ENCODE peak calls at places on chromosomes 5 and 9, in ten cellular contexts. S is coronary artery; A is HTR-8/SVneo; Z is heart right ventricle; P is astrocyte of the hippocampus; E is LoVo; L is OCI-LY7; G is CD8-positive, alpha-beta memory T cell; D is NCI-H774; I is COR-L47. M is an unnamed sample.

GRCh38 chr9:16727452-16728127 is 142.9 kb downstream of the BNC2 start:
- DNase-seq in S (no peak), A (no peak), Z (no peak), P (peak), E (no peak), L (no peak), G (no peak), D (no peak), I (no peak), M (no peak)

GRCh38 chr5:1522601-1523479 is 920 bp downstream of the LPCAT1 start:
- DNase-seq in S (peak), A (no peak), Z (no peak), P (peak), E (no peak), L (peak), G (no peak), D (no peak), I (no peak), M (peak)

GRCh38 chr9:96009690-96010477 is 134.4 kb downstream of the ERCC6L2 start:
- DNase-seq in S (no peak), A (no peak), Z (no peak), P (no peak), E (no peak), L (no peak), G (peak), D (no peak), I (no peak), M (peak)

GRCh38 chr5:145854651-145855258 is 18.1 kb downstream of the GRXCR2 start:
- DNase-seq in S (no peak), A (peak), Z (no peak), P (peak), E (peak), L (no peak), G (no peak), D (no peak), I (no peak), M (no peak)

GRCh38 chr5:176692835-176693476 is 45.7 kb downstream of the TSPAN17 start:
- DNase-seq in S (no peak), A (no peak), Z (no peak), P (no peak), E (peak), L (no peak), G (no peak), D (no peak), I (peak), M (no peak)

GRCh38 chr5:138643040-138643791 is 68.0 kb upstream of the HSPA9 start:
- DNase-seq in S (no peak), A (no peak), Z (no peak), P (no peak), E (no peak), L (no peak), G (no peak), D (no peak), I (no peak), M (no peak)

GRCh38 chr5:180208435-180209081 is 453 bp downstream of the RASGEF1C start:
- DNase-seq in S (no peak), A (peak), Z (no peak), P (peak), E (peak), L (no peak), G (no peak), D (no peak), I (peak), M (no peak)

GRCh38 chr9:17810728-17811634 is 232.1 kb downstream of the SH3GL2 start:
- DNase-seq in S (no peak), A (peak), Z (no peak), P (peak), E (peak), L (peak), G (no peak), D (peak), I (peak), M (peak)

GRCh38 chr9:77802512-77803293 is 154.6 kb upstream of the GNA14 start:
- DNase-seq in S (no peak), A (no peak), Z (no peak), P (no peak), E (no peak), L (no peak), G (no peak), D (peak), I (peak), M (no peak)

GRCh38 chr9:133729646-133730281 is 8.4 kb downstream of the SARDH start:
- DNase-seq in S (peak), A (no peak), Z (no peak), P (no peak), E (no peak), L (no peak), G (no peak), D (no peak), I (no peak), M (no peak)

GRCh38 chr5:68222310-68222709 is 6.8 kb downstream of the PIK3R1 start:
- DNase-seq in S (no peak), A (no peak), Z (no peak), P (no peak), E (no peak), L (no peak), G (no peak), D (no peak), I (no peak), M (no peak)

GRCh38 chr5:132259061-132259851 is 1.8 kb downstream of the PDLIM4 start:
- DNase-seq in S (peak), A (no peak), Z (peak), P (peak), E (no peak), L (no peak), G (no peak), D (no peak), I (no peak), M (no peak)

GRCh38 chr9:134571946-134572914 is 69.4 kb upstream of the COL5A1 start:
- DNase-seq in S (peak), A (no peak), Z (no peak), P (no peak), E (no peak), L (no peak), G (no peak), D (no peak), I (no peak), M (no peak)

GRCh38 chr9:123517512-123517911 is 161.5 kb downstream of the CRB2 start:
- DNase-seq in S (no peak), A (no peak), Z (no peak), P (no peak), E (no peak), L (no peak), G (no peak), D (no peak), I (no peak), M (no peak)

GRCh38 chr5:107418071-107418470 is 252.7 kb downstream of the EFNA5 start:
- DNase-seq in S (no peak), A (no peak), Z (no peak), P (no peak), E (no peak), L (no peak), G (no peak), D (no peak), I (no peak), M (no peak)

GRCh38 chr5:137635521-137635921 is 100.4 kb downstream of the KLHL3 start:
- DNase-seq in S (no peak), A (no peak), Z (no peak), P (no peak), E (no peak), L (no peak), G (no peak), D (no peak), I (no peak), M (no peak)

GRCh38 chr5:78362220-78362619 is 1.8 kb downstream of the SCAMP1 start:
- DNase-seq in S (no peak), A (no peak), Z (no peak), P (peak), E (no peak), L (no peak), G (no peak), D (peak), I (no peak), M (no peak)

GRCh38 chr9:128361296-128361980 is 9.7 kb upstream of the URM1 start:
- DNase-seq in S (no peak), A (no peak), Z (no peak), P (no peak), E (no peak), L (no peak), G (no peak), D (no peak), I (peak), M (no peak)

GRCh38 chr5:172159016-172159415 is 29.0 kb downstream of the STK10 start:
- DNase-seq in S (no peak), A (no peak), Z (no peak), P (no peak), E (no peak), L (peak), G (no peak), D (no peak), I (no peak), M (no peak)

GRCh38 chr5:157836121-157836753 is 22.7 kb downstream of the CLINT1 start:
- DNase-seq in S (no peak), A (no peak), Z (no peak), P (no peak), E (no peak), L (no peak), G (no peak), D (no peak), I (no peak), M (no peak)

GRCh38 chr9:69307446-69308216 is 17.4 kb upstream of the ENTREP1 start:
- DNase-seq in S (no peak), A (no peak), Z (no peak), P (peak), E (no peak), L (no peak), G (no peak), D (no peak), I (no peak), M (no peak)

GRCh38 chr5:6456766-6457370 is 8.2 kb downstream of the UBE2QL1 start:
- DNase-seq in S (peak), A (no peak), Z (no peak), P (no peak), E (no peak), L (no peak), G (no peak), D (no peak), I (no peak), M (no peak)

GRCh38 chr9:133429641-133430161 is 7.5 kb downstream of the ADAMTS13 start:
- DNase-seq in S (no peak), A (peak), Z (peak), P (peak), E (no peak), L (no peak), G (no peak), D (no peak), I (no peak), M (no peak)

M was measured in T-helper 2 cell treated with Interferon-gamma antibody and Interleukin-4, amounts not matched to agents 5 μg/mL and 100 μg/mL, for 36 hours.